ENCODE peak calls at places on chromosomes 12 and 14, in five cellular contexts. Q is neuronal stem cell, Z is IMR-90, D is H9, L is mesendoderm. H is an unnamed sample.

GRCh38 chr12:6605425-6606330 is 1.5 kb downstream of the CHD4 start:
- DNase-seq in Q (no peak), Z (peak; percentile 37), D (peak; percentile 62), L (peak; percentile 49), H (peak; percentile 31)

GRCh38 chr12:103647267-103647666 is 60.2 kb downstream of the STAB2 start:
- DNase-seq in Q (no peak), Z (peak; percentile 59), D (no peak), L (no peak), H (peak; percentile 68)

GRCh38 chr14:89621791-89622638 is 205.0 kb upstream of the FOXN3 start:
- DNase-seq in Q (no peak), Z (no peak), D (no peak), L (no peak), H (no peak)

GRCh38 chr14:87457727-87458126 is 535.3 kb downstream of the GALC start:
- DNase-seq in Q (no peak), Z (no peak), D (no peak), L (no peak), H (peak; percentile 10)

GRCh38 chr12:57874166-57875108 is 27.9 kb upstream of the CTDSP2 start:
- DNase-seq in Q (no peak), Z (no peak), D (no peak), L (no peak), H (no peak)

GRCh38 chr14:55571125-55571889 is 8.7 kb upstream of the KTN1 start:
- DNase-seq in Q (no peak), Z (no peak), D (no peak), L (peak; percentile 39), H (no peak)

GRCh38 chr12:2891240-2892053 is 756 bp downstream of the TULP3 start:
- DNase-seq in Q (peak; percentile 47), Z (peak; percentile 61), D (peak; percentile 76), L (peak; percentile 67), H (peak; percentile 78)

GRCh38 chr14:77615231-77616132 is 955 bp downstream of the SPTLC2 start:
- DNase-seq in Q (peak; percentile 9), Z (peak; percentile 56), D (no peak), L (peak; percentile 40), H (peak; percentile 44)

GRCh38 chr14:89015016-89015415 is 190.6 kb downstream of the TTC8 start:
- DNase-seq in Q (no peak), Z (no peak), D (no peak), L (no peak), H (no peak)

GRCh38 chr12:114933428-114934160 is 249.6 kb upstream of the TBX3 start:
- DNase-seq in Q (no peak), Z (peak; percentile 94), D (no peak), L (peak; percentile 57), H (peak; percentile 97)

GRCh38 chr14:73662439-73663056 is 17.8 kb downstream of the DNAL1 start:
- DNase-seq in Q (no peak), Z (peak; percentile 94), D (peak; percentile 76), L (peak; percentile 95), H (peak; percentile 93)

GRCh38 chr12:114700392-114701103 is 16.6 kb upstream of the TBX3 start:
- DNase-seq in Q (no peak), Z (no peak), D (peak; percentile 45), L (peak; percentile 37), H (no peak)

GRCh38 chr14:101636081-101636560 is 74.8 kb downstream of the DIO3 start:
- DNase-seq in Q (no peak), Z (no peak), D (no peak), L (no peak), H (no peak)

GRCh38 chr14:31457665-31458659 is 656 bp upstream of the DTD2 start:
- DNase-seq in Q (peak; percentile 1), Z (no peak), D (no peak), L (peak; percentile 57), H (peak; percentile 35)

GRCh38 chr14:95431199-95432145 is 85.0 kb downstream of the SYNE3 start:
- DNase-seq in Q (peak; percentile 40), Z (peak; percentile 17), D (peak; percentile 63), L (peak; percentile 71), H (peak; percentile 16)

GRCh38 chr12:126936181-126936851 is 1330.7 kb upstream of the TMEM132C start:
- DNase-seq in Q (no peak), Z (no peak), D (no peak), L (peak; percentile 4), H (no peak)

GRCh38 chr12:120290541-120291312 is 976 bp downstream of the RNU4-2 start:
- DNase-seq in Q (no peak), Z (no peak), D (peak; percentile 71), L (peak; percentile 80), H (no peak)

GRCh38 chr12:12976366-12976765 is 23.7 kb downstream of the HEBP1 start:
- DNase-seq in Q (no peak), Z (peak; percentile 96), D (no peak), L (no peak), H (peak; percentile 94)

GRCh38 chr14:95085321-95085720 is 72.0 kb downstream of the DICER1 start:
- DNase-seq in Q (no peak), Z (no peak), D (no peak), L (no peak), H (peak; percentile 3)

GRCh38 chr12:42568952-42569916 is 20.3 kb downstream of the PRICKLE1 start:
- DNase-seq in Q (peak; percentile 15), Z (peak; percentile 80), D (no peak), L (peak; percentile 66), H (peak; percentile 66)

GRCh38 chr14:102951799-102952198 is 29.3 kb downstream of the AMN start:
- DNase-seq in Q (no peak), Z (peak; percentile 74), D (no peak), L (no peak), H (no peak)

GRCh38 chr12:52993558-52993869 is 12.7 kb upstream of the EIF4B start:
- DNase-seq in Q (no peak), Z (no peak), D (no peak), L (peak; percentile 43), H (no peak)
- H2BK120ac ChIP-seq in Q (no peak overlapping the region), Z (no peak overlapping the region), D (no peak overlapping the region), L (no peak overlapping the region), H (no peak overlapping the region)

DNA sequence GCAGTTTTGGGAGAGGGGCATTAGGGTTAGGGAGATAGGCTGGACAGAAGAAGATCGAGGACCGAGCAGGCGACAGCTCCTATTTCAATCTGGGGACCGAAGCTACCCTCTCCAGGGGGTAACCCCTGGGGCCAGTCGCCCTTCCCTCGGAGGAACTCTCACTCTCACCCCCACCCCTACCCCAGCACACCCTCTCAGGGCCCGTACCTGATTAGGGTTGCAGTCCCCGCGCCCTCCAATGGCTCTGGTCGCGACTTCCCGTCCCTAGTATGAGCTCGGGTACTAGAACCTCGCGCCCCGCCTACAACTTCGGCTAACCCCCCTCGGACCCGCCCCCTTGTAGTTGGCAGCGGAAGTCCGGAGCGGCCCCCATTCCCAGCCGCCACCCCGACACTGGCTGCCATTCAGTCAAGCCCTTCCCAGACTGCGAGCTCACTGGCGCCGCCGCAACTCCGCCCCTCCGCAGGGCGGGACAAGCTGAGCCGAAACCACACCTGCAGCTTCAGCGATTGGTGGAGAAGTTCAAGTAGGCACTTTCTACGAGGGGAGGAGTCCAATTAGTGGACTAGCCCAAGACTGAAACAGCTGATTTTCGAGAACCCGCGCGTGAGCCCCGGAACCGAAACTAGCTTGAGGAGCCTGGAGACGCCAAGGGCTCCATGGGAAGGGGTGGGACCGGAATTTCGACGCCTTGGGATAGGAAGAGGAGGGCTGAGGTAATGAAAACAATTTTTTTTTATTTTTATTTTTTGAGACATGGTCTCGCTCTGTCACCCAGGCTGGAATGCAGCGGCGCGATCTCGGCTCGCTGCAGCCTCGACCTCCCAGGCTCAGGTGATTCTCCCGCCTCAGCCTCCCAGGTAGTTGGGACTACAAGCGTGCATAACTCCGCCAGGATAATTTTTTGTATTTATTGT is at the start of gene STAT2:
- DNase-seq in Q (peak; percentile 98), Z (peak; percentile 100), D (peak; percentile 100), L (peak; percentile 100), H (peak; percentile 100)
- H2BK120ac ChIP-seq in Q (no peak within 1 kb of the TSS), Z (peak within 1 kb of the TSS; percentile 48), D (no peak within 1 kb of the TSS), L (no peak within 1 kb of the TSS), H (no peak within 1 kb of the TSS)

GRCh38 chr14:24115451-24116110 is 832 bp upstream of the NRL start:
- DNase-seq in Q (no peak), Z (no peak), D (no peak), L (no peak), H (no peak)
- H2BK120ac ChIP-seq in Q (no peak overlapping the region), Z (peak overlapping the region; percentile 36), D (no peak overlapping the region), L (no peak overlapping the region), H (no peak overlapping the region)

GRCh38 chr12:11882301-11883019 is 188.3 kb upstream of the BCL2L14 start:
- DNase-seq in Q (no peak), Z (no peak), D (no peak), L (no peak), H (no peak)

GRCh38 chr12:11888029-11888428 is 182.7 kb upstream of the BCL2L14 start:
- DNase-seq in Q (no peak), Z (no peak), D (no peak), L (no peak), H (no peak)

GRCh38 chr12:11884661-11885060 is 186.1 kb upstream of the BCL2L14 start:
- DNase-seq in Q (no peak), Z (peak; percentile 19), D (no peak), L (no peak), H (peak; percentile 25)

GRCh38 chr12:11886339-11886738 is 184.4 kb upstream of the BCL2L14 start:
- DNase-seq in Q (no peak), Z (no peak), D (no peak), L (no peak), H (no peak)

GRCh38 chr12:11885261-11886038 is 185.3 kb upstream of the BCL2L14 start:
- DNase-seq in Q (no peak), Z (peak; percentile 76), D (no peak), L (peak; percentile 68), H (peak; percentile 62)
- H2BK120ac ChIP-seq in Q (no peak overlapping the region), Z (peak overlapping the region; percentile 93), D (no peak overlapping the region), L (no peak overlapping the region), H (no peak overlapping the region)

GRCh38 chr14:35961697-35962274 is 135.6 kb downstream of the BRMS1L start:
- DNase-seq in Q (no peak), Z (no peak), D (no peak), L (no peak), H (no peak)

GRCh38 chr14:35965425-35965824 is 139.3 kb downstream of the BRMS1L start:
- DNase-seq in Q (no peak), Z (no peak), D (no peak), L (peak; percentile 25), H (no peak)

GRCh38 chr14:35964736-35965135 is 138.6 kb downstream of the BRMS1L start:
- DNase-seq in Q (no peak), Z (no peak), D (no peak), L (peak; percentile 68), H (no peak)

GRCh38 chr14:35959835-35960234 is 133.7 kb downstream of the BRMS1L start:
- DNase-seq in Q (no peak), Z (no peak), D (no peak), L (no peak), H (no peak)

DNA sequence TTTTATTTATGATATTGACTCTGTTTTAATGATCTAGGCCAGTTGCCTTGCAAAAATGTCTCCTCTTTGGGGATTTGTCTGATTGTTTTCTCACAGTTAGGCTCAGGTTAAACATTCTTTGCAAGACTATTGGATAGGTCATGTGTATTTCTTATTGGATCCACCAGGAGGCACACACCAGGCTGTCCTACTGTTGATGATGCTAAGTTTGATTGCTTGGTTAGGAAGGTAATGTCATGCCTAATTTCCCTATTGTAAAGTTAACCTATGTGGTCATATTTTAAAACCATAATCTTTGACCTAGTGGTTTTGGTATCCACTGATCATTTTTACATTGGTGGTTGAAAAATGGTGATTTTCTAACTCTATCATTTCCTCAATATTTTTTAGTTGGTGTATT is 137.1 kb downstream of the BRMS1L start:
- DNase-seq in Q (no peak), Z (no peak), D (no peak), L (peak; percentile 66), H (no peak)
- H2BK120ac ChIP-seq in Q (no peak overlapping the region), Z (no peak overlapping the region), D (no peak overlapping the region), L (no peak overlapping the region), H (no peak overlapping the region)

GRCh38 chr14:35495278-35495677 is 38.7 kb upstream of the INSM2 start:
- DNase-seq in Q (no peak), Z (no peak), D (no peak), L (no peak), H (no peak)
- H2BK120ac ChIP-seq in Q (no peak overlapping the region), Z (no peak overlapping the region), D (no peak overlapping the region), L (no peak overlapping the region), H (no peak overlapping the region)